ENCODE peak calls at places on chromosomes 16 and 17, in five cellular contexts. W is A673, O is spleen, S is PC-9, Y is kidney epithelial cell. M is an unnamed sample.

GRCh38 chr16:75074920-75075687 is 41.5 kb downstream of the LDHD start:
- DNase-seq in Y (no peak), O (peak; percentile 93), W (no peak), S (no peak), M (no peak)

GRCh38 chr17:1029912-1030656 is 33.2 kb downstream of the TIMM22 start:
- DNase-seq in S (no peak), W (no peak), Y (no peak), O (no peak), M (no peak)

GRCh38 chr16:24769806-24770205 is 40.4 kb downstream of the TNRC6A start:
- DNase-seq in Y (no peak), W (peak; percentile 26), O (no peak), S (no peak), M (peak; percentile 70)

GRCh38 chr17:29124135-29124930 is 55.9 kb downstream of the MYO18A start:
- DNase-seq in Y (no peak), W (peak; percentile 87), S (peak; percentile 76), O (no peak), M (peak; percentile 89)

GRCh38 chr17:50051082-50051576 is 4.8 kb upstream of the ITGA3 start:
- DNase-seq in S (peak; percentile 98), W (peak; percentile 67), O (peak; percentile 56), Y (peak; percentile 86), M (peak; percentile 86)

GRCh38 chr16:1745900-1746692 is 25.2 kb downstream of the NME3 start:
- DNase-seq in W (peak; percentile 38), Y (no peak), S (peak; percentile 97), O (no peak), M (no peak)

GRCh38 chr16:27251561-27252205 is 16.9 kb downstream of the NSMCE1 start:
- DNase-seq in S (no peak), Y (no peak), O (no peak), W (no peak), M (no peak)

GRCh38 chr17:4497101-4497824 is 1.4 kb upstream of the SPNS2 start:
- DNase-seq in O (no peak), Y (peak; percentile 90), W (peak; percentile 21), S (peak; percentile 94), M (peak; percentile 42)

GRCh38 chr16:6684076-6684673 is 648.5 kb upstream of the RBFOX1 start:
- DNase-seq in W (peak; percentile 30), O (no peak), Y (peak; percentile 2), S (no peak), M (peak; percentile 30)

GRCh38 chr16:68737046-68737729 is at the start of gene CDH1:
- DNase-seq in O (peak; percentile 79), S (peak; percentile 84), Y (no peak), W (no peak), M (no peak)

GRCh38 chr17:3043737-3044365 is 19.6 kb downstream of the OR1D5 start:
- DNase-seq in O (no peak), Y (no peak), W (peak; percentile 58), S (no peak), M (no peak)

GRCh38 chr16:73329363-73330306 is 281.7 kb upstream of the ZFHX3 start:
- DNase-seq in Y (no peak), O (no peak), S (no peak), W (no peak), M (no peak)

GRCh38 chr17:82595893-82596292 is 52.4 kb downstream of the WDR45B start:
- DNase-seq in O (peak; percentile 40), W (no peak), S (no peak), Y (no peak), M (no peak)

GRCh38 chr17:77829871-77830799 is 128.4 kb upstream of the TNRC6C start:
- DNase-seq in O (peak; percentile 51), W (peak; percentile 90), Y (no peak), S (no peak), M (peak; percentile 95)

GRCh38 chr16:929674-930073 is 41.1 kb downstream of the LMF1 start:
- DNase-seq in S (no peak), O (peak; percentile 58), W (no peak), Y (no peak), M (no peak)

GRCh38 chr17:80028030-80028429 is 7.6 kb downstream of the TBC1D16 start:
- DNase-seq in O (no peak), S (no peak), W (no peak), Y (no peak), M (no peak)

GRCh38 chr17:17300624-17301568 is 2.3 kb upstream of the NT5M start:
- DNase-seq in Y (no peak), S (no peak), W (peak; percentile 51), O (peak; percentile 86), M (peak; percentile 79)

GRCh38 chr16:78122774-78123315 is 23.4 kb downstream of the WWOX start:
- DNase-seq in S (no peak), W (peak; percentile 81), O (no peak), Y (no peak), M (peak; percentile 74)

GRCh38 chr16:21628772-21629171 is 23.6 kb downstream of the IGSF6 start:
- DNase-seq in Y (no peak), W (no peak), S (no peak), O (no peak), M (peak; percentile 91)

GRCh38 chr16:24723663-24724062 is 5.8 kb upstream of the TNRC6A start:
- DNase-seq in S (peak; percentile 79), Y (no peak), O (no peak), W (no peak), M (peak; percentile 56)

GRCh38 chr17:15257316-15257925 is 7.7 kb downstream of the PMP22 start:
- DNase-seq in S (no peak), Y (no peak), O (peak; percentile 86), W (peak; percentile 80), M (peak; percentile 90)

GRCh38 chr16:1834096-1834495 is 7.1 kb downstream of the FAHD1 start:
- DNase-seq in Y (no peak), S (no peak), W (no peak), O (no peak), M (no peak)

GRCh38 chr17:15264542-15264941 is 584 bp downstream of the PMP22 start:
- DNase-seq in O (peak; percentile 68), S (no peak), Y (no peak), W (no peak), M (no peak)

GRCh38 chr17:16288860-16289571 is 64.3 kb downstream of the CENPV start:
- DNase-seq in W (no peak), Y (no peak), O (no peak), S (no peak), M (no peak)

GRCh38 chr16:8589293-8590160 is 784 bp downstream of the TMEM114 start:
- DNase-seq in W (no peak), O (no peak), Y (no peak), S (no peak), M (no peak)

GRCh38 chr16:85490971-85491771 is 122.0 kb upstream of the GSE1 start:
- DNase-seq in O (no peak), S (no peak), Y (no peak), W (no peak), M (no peak)

GRCh38 chr17:31581491-31581890 is 190.0 kb downstream of the RAB11FIP4 start:
- DNase-seq in O (no peak), W (no peak), Y (no peak), S (peak; percentile 72), M (peak; percentile 69)

GRCh38 chr16:75379911-75380847 is 53.1 kb downstream of the CFDP1 start:
- DNase-seq in O (no peak), W (no peak), S (no peak), Y (no peak), M (no peak)

GRCh38 chr17:50899559-50900319 is 33.6 kb upstream of the TOB1 start:
- DNase-seq in W (no peak), Y (no peak), S (no peak), O (no peak), M (no peak)

GRCh38 chr17:79840204-79840988 is 1.2 kb upstream of the CBX4 start:
- DNase-seq in S (no peak), Y (no peak), W (peak; percentile 61), O (peak; percentile 88), M (peak; percentile 74)

GRCh38 chr17:35051579-35052239 is 11.8 kb downstream of the RFFL start:
- DNase-seq in S (no peak), W (no peak), Y (no peak), O (no peak), M (peak; percentile 19)

GRCh38 chr17:58254803-58255202 is 16.4 kb downstream of the LPO start:
- DNase-seq in O (peak; percentile 45), W (no peak), S (no peak), Y (no peak), M (no peak)

GRCh38 chr16:77171750-77172635 is 19.0 kb upstream of the MON1B start:
- DNase-seq in S (peak; percentile 56), W (peak; percentile 74), Y (no peak), O (no peak), M (peak; percentile 68)

GRCh38 chr16:31177136-31177535 is 2.8 kb upstream of the FUS start:
- DNase-seq in Y (peak; percentile 89), W (no peak), S (no peak), O (no peak), M (peak; percentile 54)

DNA sequence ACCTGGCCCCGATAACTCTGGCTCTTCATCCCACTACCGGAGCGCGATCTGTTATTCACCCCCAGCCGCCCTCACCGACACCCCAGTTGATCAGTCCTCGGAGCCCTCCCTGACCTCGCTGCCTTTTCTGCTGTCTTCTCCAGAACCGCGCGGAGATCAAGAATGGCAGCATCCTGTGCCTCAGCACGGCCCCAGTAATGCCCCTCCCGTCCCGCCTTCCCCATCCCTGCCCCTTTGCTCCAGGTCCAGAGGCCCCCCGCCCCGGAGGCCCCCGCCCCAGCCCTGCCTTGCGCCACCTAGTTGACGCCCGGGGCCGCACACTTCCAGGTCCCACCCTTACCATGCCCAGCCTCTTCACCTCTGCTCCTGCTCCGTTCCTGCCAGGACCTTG is 872 bp downstream of the ELMO3 start:
- DNase-seq in W (no peak), O (no peak), S (no peak), Y (no peak), M (no peak)
- H3K4me3 ChIP-seq in W (no peak overlapping the region), O (peak overlapping the region; percentile 4), S (peak overlapping the region; percentile 89), Y (no peak overlapping the region), M (no peak overlapping the region)

DNA sequence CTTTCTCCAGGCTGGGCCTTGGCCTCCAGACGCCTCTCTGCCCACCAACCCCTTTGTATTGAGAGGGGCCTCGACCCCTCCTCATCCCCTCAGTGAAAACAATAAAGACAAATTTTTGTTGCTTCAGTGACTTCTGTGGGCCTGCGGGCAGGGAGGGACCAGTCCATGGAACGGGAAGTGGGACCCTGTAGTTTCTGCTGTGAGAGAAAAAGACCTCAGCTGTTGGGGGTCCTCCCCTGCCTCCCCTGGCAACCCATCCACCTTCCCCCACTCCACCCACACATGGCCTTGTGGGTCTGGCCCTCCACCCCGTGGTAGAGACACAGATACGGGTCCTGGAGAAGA is 3.5 kb downstream of the PPY start:
- DNase-seq in W (no peak), S (no peak), O (no peak), Y (no peak), M (no peak)
- H3K4me3 ChIP-seq in W (no peak overlapping the region), S (no peak overlapping the region), O (peak overlapping the region; percentile 62), Y (no peak overlapping the region), M (no peak overlapping the region)

GRCh38 chr16:28964527-28964926 is 10.1 kb upstream of the SPNS1 start:
- DNase-seq in W (no peak), S (no peak), Y (no peak), O (no peak), M (no peak)

GRCh38 chr16:28967156-28967555 is 7.4 kb upstream of the SPNS1 start:
- DNase-seq in O (no peak), S (no peak), W (no peak), Y (no peak), M (no peak)
- H3K4me3 ChIP-seq in O (no peak overlapping the region), S (no peak overlapping the region), W (no peak overlapping the region), Y (no peak overlapping the region), M (no peak overlapping the region)

DNA sequence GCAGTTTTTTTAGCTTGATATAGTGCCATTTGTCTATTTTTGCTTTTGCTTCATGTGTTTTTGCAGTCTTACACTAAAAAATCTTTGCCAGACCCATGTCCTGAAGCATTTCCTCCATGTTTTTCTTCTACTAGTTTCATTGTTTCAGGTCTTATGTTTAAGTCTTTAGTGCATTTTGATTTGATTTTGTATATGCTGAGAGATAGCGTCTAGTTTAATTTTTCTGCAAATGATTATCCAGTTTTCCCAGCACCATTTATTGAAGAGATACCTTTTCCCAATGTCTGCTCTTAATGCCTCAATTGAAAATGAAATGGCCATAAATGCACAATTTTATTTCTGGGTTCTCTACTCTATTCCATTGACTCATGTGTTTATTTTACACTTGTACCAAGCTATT is 40.8 kb upstream of the NACA2 start:
- DNase-seq in O (no peak), Y (no peak), S (no peak), W (no peak), M (no peak)
- H3K4me3 ChIP-seq in O (no peak overlapping the region), Y (no peak overlapping the region), S (no peak overlapping the region), W (no peak overlapping the region), M (no peak overlapping the region)

M was measured in GM23248.